ENCODE peak calls at places on chromosomes 2 and 18, in six cellular contexts. D is K562, G is H1, I is GM12892, V is HepG2, S is GM12878. K is an unnamed sample.

GRCh38 chr2:170742000-170742399 is 26.9 kb downstream of the SP5 start:
- DNase-seq in D (peak), G (no peak), I (no peak), V (no peak), S (no peak), K (no peak)

GRCh38 chr2:156340818-156341481 is 8.4 kb upstream of the NR4A2 start:
- DNase-seq in D (no peak), G (no peak), I (no peak), V (no peak), S (no peak), K (no peak)

GRCh38 chr18:55289775-55290174 is 298.2 kb downstream of the TCF4 start:
- DNase-seq in D (no peak), G (no peak), I (no peak), V (no peak), S (no peak), K (no peak)

GRCh38 chr2:172947461-172947860 is 128.2 kb upstream of the MAP3K20 start:
- DNase-seq in D (no peak), G (no peak), I (no peak), V (no peak), S (no peak), K (no peak)

GRCh38 chr18:2953935-2954641 is 58.9 kb downstream of the LPIN2 start:
- DNase-seq in D (no peak), G (no peak), I (no peak), V (peak), S (no peak), K (no peak)

GRCh38 chr2:10494351-10495066 is 46.4 kb upstream of the ODC1 start:
- DNase-seq in D (no peak), G (peak), I (no peak), V (no peak), S (no peak), K (no peak)

GRCh38 chr2:168766600-168766999 is 35.8 kb upstream of the NOSTRIN start:
- DNase-seq in D (no peak), G (no peak), I (no peak), V (no peak), S (no peak), K (no peak)

GRCh38 chr2:2405780-2406179 is 74.7 kb upstream of the MYT1L start:
- DNase-seq in D (no peak), G (no peak), I (no peak), V (no peak), S (no peak), K (no peak)

GRCh38 chr2:53811601-53812000 is 24.8 kb downstream of the ERLEC1 start:
- DNase-seq in D (no peak), G (no peak), I (no peak), V (no peak), S (no peak), K (no peak)

GRCh38 chr2:120854766-120855530 is 119.3 kb downstream of the GLI2 start:
- DNase-seq in D (no peak), G (no peak), I (no peak), V (no peak), S (no peak), K (no peak)

GRCh38 chr18:3972291-3972985 is 482.7 kb downstream of the DLGAP1 start:
- DNase-seq in D (no peak), G (peak), I (no peak), V (no peak), S (no peak), K (no peak)

GRCh38 chr2:88950010-88950409 is 258.5 kb downstream of the RPIA start:
- DNase-seq in D (no peak), G (no peak), I (no peak), V (peak), S (no peak), K (no peak)

GRCh38 chr2:212905640-212906201 is 245.7 kb downstream of the IKZF2 start:
- DNase-seq in D (no peak), G (no peak), I (no peak), V (no peak), S (no peak), K (no peak)

GRCh38 chr2:160493227-160494028 is at the start of gene RBMS1:
- DNase-seq in D (peak), G (peak), I (peak), V (peak), S (no peak), K (peak)

GRCh38 chr2:52145005-52145404 is 1113.1 kb upstream of the NRXN1 start:
- DNase-seq in D (no peak), G (no peak), I (no peak), V (no peak), S (no peak), K (no peak)

GRCh38 chr2:88489181-88489580 is 36.7 kb upstream of the FOXI3 start:
- DNase-seq in D (no peak), G (no peak), I (no peak), V (no peak), S (no peak), K (no peak)

GRCh38 chr2:229387815-229388214 is 116.7 kb upstream of the PID1 start:
- DNase-seq in D (no peak), G (no peak), I (no peak), V (no peak), S (no peak), K (no peak)

GRCh38 chr2:134399096-134399495 is 145.2 kb downstream of the MGAT5 start:
- DNase-seq in D (no peak), G (no peak), I (no peak), V (no peak), S (no peak), K (no peak)

GRCh38 chr2:9178110-9178904 is 28.3 kb upstream of the ASAP2 start:
- DNase-seq in D (no peak), G (no peak), I (no peak), V (no peak), S (peak), K (no peak)

GRCh38 chr2:50443868-50444267 is 588.1 kb downstream of the NRXN1 start:
- DNase-seq in D (no peak), G (no peak), I (no peak), V (no peak), S (no peak), K (no peak)

GRCh38 chr2:38465789-38466127 is 88.7 kb upstream of the ATL2 start:
- DNase-seq in D (peak), G (peak), I (peak), V (peak), S (no peak), K (no peak)
- TF ChIP-seq TAF1 in D (no peak), G (no peak), I (no peak), V (no peak), S (no peak), K (no peak)

DNA sequence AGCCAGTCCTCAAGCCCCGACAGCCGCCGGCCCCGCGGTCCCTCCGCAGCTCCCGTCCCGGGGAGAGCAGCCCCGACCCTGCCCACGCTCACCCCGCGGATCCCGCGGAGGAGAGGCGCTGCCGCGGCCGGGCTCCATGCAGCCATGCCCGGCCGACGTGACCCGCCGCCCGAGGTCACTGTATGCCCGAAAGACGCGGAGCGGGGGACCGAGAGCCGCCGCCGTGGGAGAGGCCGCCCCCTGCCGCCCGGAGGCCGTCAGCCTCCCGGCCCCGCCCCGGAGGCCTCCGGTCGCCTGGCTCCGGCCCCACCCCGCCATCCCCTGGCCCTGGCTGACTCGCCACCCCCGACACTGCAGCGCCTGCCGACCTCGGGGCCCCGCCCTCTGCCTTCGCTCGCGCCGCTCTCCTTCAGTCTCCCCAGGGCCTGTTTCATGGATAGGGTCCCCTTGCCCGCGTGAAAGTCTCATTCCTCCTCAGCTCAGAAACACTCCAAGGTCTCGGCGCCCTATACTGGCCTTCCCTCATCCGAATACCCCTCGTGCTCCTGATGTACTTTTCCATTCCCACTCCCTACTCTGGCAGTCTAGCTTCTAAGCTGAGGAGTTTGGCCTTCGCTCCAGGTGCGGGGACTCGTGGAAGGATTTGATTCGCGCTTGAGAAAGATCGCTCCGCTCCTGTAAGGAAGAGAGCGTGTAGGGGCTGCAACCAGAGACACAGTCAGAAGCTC is at the start of gene BOLA3:
- DNase-seq in D (peak), G (peak), I (peak), V (peak), S (peak), K (peak)
- TF ChIP-seq POLR2A in D (peak), G (peak), I (peak), V (peak), S (peak), K (peak)

GRCh38 chr2:204486855-204487254 is 58.4 kb upstream of the PARD3B start:
- DNase-seq in D (no peak), G (no peak), I (no peak), V (no peak), S (no peak), K (no peak)
- TF ChIP-seq TAF1 in D (no peak), G (no peak), I (no peak), V (no peak), S (no peak), K (no peak)

GRCh38 chr2:263774-264492 is at the start of gene SH3YL1:
- DNase-seq in D (no peak), G (no peak), I (peak), V (no peak), S (no peak), K (peak)
- TF ChIP-seq POLR2A in D (no peak), G (no peak), I (no peak), V (no peak), S (no peak), K (no peak)

GRCh38 chr2:131145040-131145439 is 39.9 kb downstream of the PLEKHB2 start:
- DNase-seq in D (no peak), G (no peak), I (no peak), V (no peak), S (no peak), K (no peak)

GRCh38 chr2:131151398-131151797 is 46.3 kb downstream of the PLEKHB2 start:
- DNase-seq in D (no peak), G (no peak), I (no peak), V (no peak), S (no peak), K (no peak)

GRCh38 chr2:131146749-131147148 is 41.6 kb downstream of the PLEKHB2 start:
- DNase-seq in D (no peak), G (no peak), I (no peak), V (no peak), S (no peak), K (no peak)

GRCh38 chr2:131146255-131146654 is 41.1 kb downstream of the PLEKHB2 start:
- DNase-seq in D (no peak), G (no peak), I (no peak), V (no peak), S (no peak), K (no peak)

GRCh38 chr2:131148426-131148825 is 43.3 kb downstream of the PLEKHB2 start:
- DNase-seq in D (no peak), G (no peak), I (no peak), V (no peak), S (no peak), K (no peak)
- TF ChIP-seq TAF1 in D (no peak), G (no peak), I (no peak), V (no peak), S (no peak), K (no peak)

K was measured in GM12891.